ENCODE peak calls at places on chromosomes 16 and 17, in ten cellular contexts. U, G, Q, S, K, H, V, E, J and C are unnamed samples.

GRCh38 chr16:30068750-30069574 is 3.4 kb downstream of the ALDOA start:
- DNase-seq in U (no peak), G (peak; percentile 59), Q (no peak), S (peak; percentile 32), K (no peak), H (no peak), V (no peak), E (peak; percentile 28), J (no peak), C (no peak)

GRCh38 chr16:77618011-77618410 is 104.3 kb upstream of the NUDT7 start:
- DNase-seq in U (no peak), G (no peak), Q (no peak), S (no peak), K (no peak), H (no peak), V (no peak), E (no peak), J (no peak), C (no peak)

GRCh38 chr16:58510776-58511628 is 4.3 kb upstream of the SETD6 start:
- DNase-seq in U (no peak), G (no peak), Q (no peak), S (peak; percentile 4), K (peak; percentile 80), H (no peak), V (no peak), E (no peak), J (no peak), C (no peak)

GRCh38 chr17:31582151-31582907 is 190.9 kb downstream of the RAB11FIP4 start:
- DNase-seq in U (no peak), G (no peak), Q (no peak), S (peak; percentile 27), K (peak; percentile 88), H (no peak), V (no peak), E (peak; percentile 52), J (no peak), C (no peak)

GRCh38 chr16:14354561-14355351 is 275.3 kb downstream of the PARN start:
- DNase-seq in U (no peak), G (peak; percentile 49), Q (no peak), S (no peak), K (no peak), H (no peak), V (peak; percentile 52), E (no peak), J (no peak), C (no peak)

GRCh38 chr17:61532818-61533217 is 58.2 kb downstream of the NACA2 start:
- DNase-seq in U (no peak), G (no peak), Q (no peak), S (no peak), K (no peak), H (no peak), V (no peak), E (no peak), J (no peak), C (no peak)

GRCh38 chr16:86383488-86384262 is 126.7 kb upstream of the FOXF1 start:
- DNase-seq in U (no peak), G (peak; percentile 60), Q (no peak), S (peak; percentile 14), K (no peak), H (no peak), V (no peak), E (no peak), J (no peak), C (no peak)

GRCh38 chr17:45162022-45162687 is 480 bp downstream of the HEXIM2 start:
- DNase-seq in U (no peak), G (no peak), Q (no peak), S (peak; percentile 25), K (peak; percentile 88), H (no peak), V (no peak), E (no peak), J (no peak), C (no peak)

GRCh38 chr16:14151256-14152030 is 80.3 kb downstream of the MRTFB start:
- DNase-seq in U (no peak), G (peak; percentile 75), Q (no peak), S (no peak), K (no peak), H (no peak), V (no peak), E (no peak), J (peak; percentile 11), C (no peak)

GRCh38 chr17:38621538-38621937 is 15.8 kb upstream of the SRCIN1 start:
- DNase-seq in U (no peak), G (no peak), Q (no peak), S (no peak), K (no peak), H (no peak), V (no peak), E (no peak), J (no peak), C (no peak)

GRCh38 chr16:54974391-54974790 is 43.7 kb downstream of the IRX5 start:
- DNase-seq in U (no peak), G (no peak), Q (no peak), S (no peak), K (no peak), H (no peak), V (no peak), E (no peak), J (no peak), C (no peak)

GRCh38 chr17:76198702-76199101 is 41.6 kb downstream of the RNF157 start:
- DNase-seq in U (no peak), G (no peak), Q (no peak), S (no peak), K (no peak), H (no peak), V (no peak), E (no peak), J (no peak), C (no peak)

GRCh38 chr17:39812466-39812865 is 51.6 kb downstream of the IKZF3 start:
- DNase-seq in U (no peak), G (no peak), Q (no peak), S (peak; percentile 45), K (no peak), H (no peak), V (no peak), E (no peak), J (peak; percentile 71), C (no peak)

DNA sequence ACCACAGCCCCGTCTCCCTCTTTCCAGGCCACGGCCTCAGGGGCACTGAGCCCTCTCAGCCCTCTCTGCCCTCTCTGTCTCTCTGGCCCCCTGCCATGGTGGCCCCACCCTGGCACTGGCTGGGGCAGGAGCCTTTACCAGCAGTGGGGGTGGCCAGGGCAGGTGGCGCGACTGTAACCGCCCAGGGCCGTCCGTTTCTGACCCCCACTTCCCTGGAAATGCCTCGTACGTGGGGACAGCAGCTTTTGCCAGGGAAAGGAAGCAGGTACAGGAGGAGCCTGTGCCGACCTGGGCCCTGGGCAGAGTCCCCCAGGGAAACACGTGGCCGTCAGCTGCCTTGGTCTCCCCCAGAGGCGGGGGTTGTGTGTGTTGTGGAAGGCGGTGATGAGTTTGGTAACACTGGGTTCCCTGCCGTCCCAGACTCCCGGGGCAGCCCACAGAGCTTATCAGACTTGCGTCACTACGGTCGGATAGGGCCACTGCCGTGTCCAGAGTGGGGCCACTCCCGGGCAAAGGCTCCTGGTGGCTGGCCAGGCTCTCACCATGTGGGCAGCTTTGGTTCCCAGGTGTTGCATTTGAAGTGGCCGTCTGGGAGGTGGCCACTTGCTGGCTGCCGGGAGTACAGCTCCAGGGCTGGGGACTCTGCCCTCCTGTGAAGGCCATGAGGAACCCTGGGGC is 249.3 kb upstream of the CIBAR2 start:
- DNase-seq in U (no peak), G (no peak), Q (no peak), S (peak; percentile 94), K (no peak), H (no peak), V (no peak), E (peak; percentile 70), J (no peak), C (no peak)
- H3K4me1 ChIP-seq in U (no peaks in the 10 kb centered on the region), G (peaks cover 5% of the 10 kb centered on the region), Q (peaks cover 21% of the 10 kb centered on the region), S (peaks cover 43% of the 10 kb centered on the region), K (no peaks in the 10 kb centered on the region), H (no peaks in the 10 kb centered on the region), V (no peaks in the 10 kb centered on the region), E (peaks cover 44% of the 10 kb centered on the region), J (peaks cover 4% of the 10 kb centered on the region), C (peaks cover 73% of the 10 kb centered on the region)

GRCh38 chr17:81097943-81098308 is 63.0 kb downstream of the BAIAP2 start:
- DNase-seq in U (no peak), G (peak; percentile 50), Q (peak; percentile 72), S (no peak), K (no peak), H (no peak), V (no peak), E (peak; percentile 39), J (no peak), C (no peak)
- H3K4me3 ChIP-seq in U (no peak overlapping the region), G (peak overlapping the region; percentile 25), Q (peak overlapping the region; percentile 53), S (no peak overlapping the region), K (peak overlapping the region; percentile 42), H (peak overlapping the region; percentile 29), V (no peak overlapping the region), E (no peak overlapping the region), J (no peak overlapping the region), C (peak overlapping the region; percentile 47)

GRCh38 chr17:19510903-19511302 is 22.8 kb upstream of the SLC47A1 start:
- DNase-seq in U (no peak), G (no peak), Q (no peak), S (no peak), K (no peak), H (no peak), V (no peak), E (no peak), J (no peak), C (no peak)

GRCh38 chr17:19502517-19502916 is 31.1 kb upstream of the SLC47A1 start:
- DNase-seq in U (no peak), G (no peak), Q (no peak), S (no peak), K (no peak), H (peak; percentile 14), V (no peak), E (no peak), J (no peak), C (no peak)

GRCh38 chr17:19508327-19508867 is 25.3 kb upstream of the SLC47A1 start:
- DNase-seq in U (no peak), G (no peak), Q (no peak), S (peak; percentile 48), K (peak; percentile 88), H (no peak), V (peak; percentile 55), E (peak; percentile 52), J (peak; percentile 13), C (no peak)

GRCh38 chr17:19507673-19508326 is 25.9 kb upstream of the SLC47A1 start:
- DNase-seq in U (peak; percentile 99), G (peak; percentile 95), Q (peak; percentile 69), S (peak; percentile 92), K (peak; percentile 94), H (peak; percentile 92), V (peak; percentile 86), E (peak; percentile 91), J (peak; percentile 91), C (no peak)
- TF ChIP-seq POLR2A in U (peak; percentile 30), G (peak; percentile 40), Q (no peak), S (peak; percentile 27), K (no peak), H (peak; percentile 11), V (peak; percentile 27), E (peak; percentile 49), J (peak; percentile 17), C (no peak)

DNA sequence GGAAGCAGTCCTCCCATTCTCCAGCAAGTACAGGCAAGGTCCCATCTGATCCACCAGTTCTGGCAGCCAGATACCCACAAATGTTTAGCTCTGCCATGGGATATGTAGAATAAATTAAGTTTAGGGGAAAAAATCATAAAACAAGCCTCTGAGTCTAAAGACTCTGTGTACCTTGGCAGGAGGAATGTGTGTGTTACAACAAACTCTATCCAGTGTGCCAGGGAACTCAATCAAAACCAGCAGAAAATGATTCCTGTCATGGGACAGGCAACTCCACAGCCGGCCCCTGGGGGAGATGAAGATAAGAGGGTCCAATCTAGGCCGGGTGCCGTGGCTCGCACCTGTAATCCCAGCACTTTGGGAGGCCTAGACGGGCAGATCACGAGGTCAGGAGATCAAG is 73.4 kb downstream of the MRM3 start:
- DNase-seq in U (no peak), G (no peak), Q (no peak), S (peak; percentile 33), K (no peak), H (no peak), V (no peak), E (no peak), J (no peak), C (no peak)
- H3K4me1 ChIP-seq in U (no peaks in the 10 kb centered on the region), G (no peaks in the 10 kb centered on the region), Q (peaks cover 5% of the 10 kb centered on the region), S (peaks cover 17% of the 10 kb centered on the region), K (no peaks in the 10 kb centered on the region), H (no peaks in the 10 kb centered on the region), V (no peaks in the 10 kb centered on the region), E (peaks cover 13% of the 10 kb centered on the region), J (peaks cover 11% of the 10 kb centered on the region), C (peaks cover 54% of the 10 kb centered on the region)